ENCODE peak calls at places on chromosomes 1 and 21, in ten cellular contexts. O, F, N, C, D, V, Y, H, R and X are unnamed samples.

GRCh38 chr1:55088413-55088812 is 49.1 kb downstream of the PCSK9 start:
- DNase-seq in O (no peak), F (no peak), N (no peak), C (no peak), D (no peak), V (no peak), Y (no peak), H (no peak), R (no peak), X (no peak)

GRCh38 chr1:224635356-224635755 is 19.2 kb downstream of the CNIH3 start:
- DNase-seq in O (no peak), F (no peak), N (no peak), C (no peak), D (no peak), V (no peak), Y (no peak), H (no peak), R (no peak), X (no peak)

GRCh38 chr1:56320873-56321272 is 258.5 kb downstream of the PLPP3 start:
- DNase-seq in O (no peak), F (no peak), N (no peak), C (no peak), D (no peak), V (no peak), Y (no peak), H (no peak), R (no peak), X (no peak)

GRCh38 chr1:80633947-80634710 is 1166.6 kb upstream of the ADGRL2 start:
- DNase-seq in O (no peak), F (peak; percentile 1), N (no peak), C (no peak), D (no peak), V (no peak), Y (no peak), H (no peak), R (no peak), X (no peak)

GRCh38 chr21:31520506-31521163 is 138.9 kb upstream of the SOD1 start:
- DNase-seq in O (no peak), F (no peak), N (no peak), C (no peak), D (no peak), V (no peak), Y (no peak), H (no peak), R (no peak), X (no peak)

GRCh38 chr1:115324649-115325420 is 13.2 kb downstream of the NGF start:
- DNase-seq in O (no peak), F (no peak), N (no peak), C (no peak), D (no peak), V (no peak), Y (no peak), H (no peak), R (no peak), X (no peak)

GRCh38 chr1:208350815-208351214 is 106.6 kb upstream of the PLXNA2 start:
- DNase-seq in O (no peak), F (no peak), N (no peak), C (no peak), D (no peak), V (no peak), Y (no peak), H (no peak), R (no peak), X (no peak)

GRCh38 chr1:17001760-17002523 is 9.8 kb downstream of the ATP13A2 start:
- DNase-seq in O (no peak), F (no peak), N (no peak), C (no peak), D (no peak), V (no peak), Y (no peak), H (no peak), R (no peak), X (no peak)

GRCh38 chr1:178651742-178652141 is 73.3 kb upstream of the RALGPS2 start:
- DNase-seq in O (no peak), F (no peak), N (no peak), C (no peak), D (no peak), V (no peak), Y (no peak), H (no peak), R (no peak), X (no peak)

GRCh38 chr1:157114183-157115121 is 14.8 kb upstream of the ETV3L start:
- DNase-seq in O (no peak), F (no peak), N (no peak), C (no peak), D (peak; percentile 40), V (no peak), Y (no peak), H (no peak), R (no peak), X (no peak)

GRCh38 chr1:228166170-228166936 is 749 bp downstream of the IBA57 start:
- DNase-seq in O (peak; percentile 68), F (peak; percentile 82), N (peak; percentile 84), C (peak; percentile 82), D (no peak), V (peak; percentile 78), Y (peak; percentile 43), H (peak; percentile 44), R (no peak), X (peak; percentile 85)

DNA sequence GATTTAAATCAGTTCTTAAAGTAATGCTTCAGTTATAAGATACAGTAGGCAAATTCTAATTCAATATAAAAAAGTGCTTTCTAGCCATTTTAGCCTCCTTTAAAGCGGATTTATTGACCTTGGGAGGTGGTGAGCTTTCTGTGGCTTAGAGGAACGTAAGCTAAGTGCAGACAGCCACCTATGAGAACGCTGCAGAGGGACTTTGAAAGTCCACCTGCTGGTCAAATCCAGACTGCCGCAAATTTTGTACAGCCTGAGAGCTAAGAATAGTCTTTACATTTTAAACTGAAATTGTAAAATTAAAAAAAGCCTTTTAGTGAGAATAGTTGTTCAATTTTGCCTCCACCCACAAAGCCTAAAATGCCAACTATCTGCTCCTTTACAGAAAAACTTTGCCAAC is 67.0 kb upstream of the SSX2IP start:
- DNase-seq in O (no peak), F (no peak), N (no peak), C (no peak), D (no peak), V (no peak), Y (no peak), H (no peak), R (no peak), X (no peak)
- TF ChIP-seq CTCF in O (no peak), F (peak; percentile 40), N (no peak), C (no peak), D (no peak), V (no peak), Y (peak; percentile 47), H (peak; percentile 61), R (no peak), X (no peak)

GRCh38 chr21:35614412-35614901 is 445.9 kb downstream of the SETD4 start:
- DNase-seq in O (no peak), F (no peak), N (no peak), C (no peak), D (no peak), V (no peak), Y (no peak), H (no peak), R (no peak), X (no peak)
- TF ChIP-seq CTCF in O (no peak), F (no peak), N (no peak), C (no peak), D (no peak), V (no peak), Y (no peak), H (no peak), R (no peak), X (no peak)

GRCh38 chr1:166305371-166305770 is 138.6 kb upstream of the FAM78B start:
- DNase-seq in O (no peak), F (no peak), N (no peak), C (no peak), D (no peak), V (no peak), Y (no peak), H (no peak), R (no peak), X (no peak)
- TF ChIP-seq CTCF in O (no peak), F (no peak), N (no peak), C (no peak), D (no peak), V (no peak), Y (no peak), H (no peak), R (no peak), X (no peak)

DNA sequence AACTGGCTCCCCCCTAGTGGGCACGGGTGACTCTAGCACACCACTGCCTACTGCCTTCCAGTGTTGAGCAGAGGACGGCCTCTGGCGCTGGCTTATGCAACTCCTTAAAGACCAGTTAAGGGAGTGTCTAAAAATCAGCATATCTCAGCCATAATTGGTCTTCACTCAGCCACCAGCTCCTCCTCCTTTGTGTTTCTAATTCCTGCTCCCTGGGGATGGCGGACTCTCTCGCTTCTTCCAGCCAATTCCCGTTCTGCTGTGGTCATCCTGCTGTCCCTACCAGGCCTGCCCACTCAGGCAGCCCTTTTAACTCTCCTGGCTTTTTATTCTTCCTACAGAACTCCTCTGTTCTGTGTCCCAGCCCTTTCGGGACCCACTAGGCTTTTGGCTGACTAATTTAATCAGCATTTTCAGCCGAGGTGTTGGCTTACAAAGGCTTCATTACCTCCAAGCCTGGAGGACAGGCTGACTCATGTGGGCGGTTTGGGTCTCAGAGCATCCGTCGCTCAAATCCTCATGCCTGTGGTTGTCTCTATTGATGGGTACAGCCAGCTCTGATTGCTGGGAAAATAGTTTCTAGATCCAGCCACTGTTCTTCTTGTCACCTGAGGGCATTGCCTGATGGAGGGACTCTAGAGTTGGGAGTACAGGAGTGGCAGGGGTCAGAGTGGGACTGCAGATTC is 332.5 kb downstream of the CAMTA1 start:
- DNase-seq in O (no peak), F (peak; percentile 64), N (no peak), C (no peak), D (no peak), V (no peak), Y (peak; percentile 26), H (peak; percentile 11), R (no peak), X (peak; percentile 83)
- TF ChIP-seq CTCF in O (no peak), F (peak; percentile 32), N (no peak), C (no peak), D (no peak), V (no peak), Y (peak; percentile 51), H (no peak), R (no peak), X (peak; percentile 24)